ENCODE peak calls at places on chromosomes 5 and 9, in four cellular contexts. P, T, E and K are unnamed samples.

GRCh38 chr5:123559434-123559775 is 47.4 kb downstream of the CSNK1G3 start:
- DNase-seq in P (no peak), T (no peak), E (no peak), K (no peak)

GRCh38 chr5:40797273-40798011 is 732 bp downstream of the PRKAA1 start:
- DNase-seq in P (peak; percentile 65), T (peak; percentile 82), E (peak; percentile 67), K (peak; percentile 66)

GRCh38 chr5:5318426-5319205 is 103.9 kb upstream of the ICE1 start:
- DNase-seq in P (no peak), T (no peak), E (no peak), K (no peak)

GRCh38 chr5:142939884-142940283 is 169.7 kb downstream of the ARHGAP26 start:
- DNase-seq in P (no peak), T (no peak), E (no peak), K (no peak)

GRCh38 chr9:120151149-120151548 is 428.8 kb downstream of the CDK5RAP2 start:
- DNase-seq in P (no peak), T (no peak), E (no peak), K (no peak)

GRCh38 chr9:95087659-95088242 is 229.8 kb downstream of the FANCC start:
- DNase-seq in P (no peak), T (no peak), E (peak; percentile 62), K (no peak)

GRCh38 chr5:54904425-54904824 is 81.0 kb downstream of the ESM1 start:
- DNase-seq in P (peak; percentile 22), T (no peak), E (no peak), K (no peak)

GRCh38 chr9:98172604-98173003 is 19.8 kb downstream of the CORO2A start:
- DNase-seq in P (peak; percentile 23), T (no peak), E (no peak), K (no peak)

GRCh38 chr9:134365791-134366222 is 39.6 kb downstream of the RXRA start:
- DNase-seq in P (no peak), T (peak; percentile 80), E (no peak), K (no peak)

GRCh38 chr9:74281674-74282073 is 215.5 kb upstream of the RORB start:
- DNase-seq in P (peak; percentile 1), T (no peak), E (no peak), K (no peak)

GRCh38 chr5:180090098-180090768 is 18.7 kb upstream of the RNF130 start:
- DNase-seq in P (peak; percentile 90), T (peak; percentile 77), E (peak; percentile 77), K (peak; percentile 41)

GRCh38 chr5:135537271-135537670 is 1.5 kb upstream of the NEUROG1 start:
- DNase-seq in P (no peak), T (no peak), E (no peak), K (no peak)

GRCh38 chr5:22938373-22938772 is 85.2 kb upstream of the CDH12 start:
- DNase-seq in P (no peak), T (no peak), E (no peak), K (no peak)

GRCh38 chr5:68173007-68173406 is 42.5 kb upstream of the PIK3R1 start:
- DNase-seq in P (no peak), T (no peak), E (no peak), K (no peak)

GRCh38 chr5:132069994-132070393 is 3.6 kb upstream of the CSF2 start:
- DNase-seq in P (no peak), T (no peak), E (no peak), K (no peak)

GRCh38 chr9:86794356-86795046 is 152.8 kb downstream of the GAS1 start:
- DNase-seq in P (no peak), T (no peak), E (no peak), K (no peak)

GRCh38 chr9:135504262-135505229 is 4.1 kb downstream of the MRPS2 start:
- DNase-seq in P (peak; percentile 71), T (peak; percentile 46), E (peak; percentile 65), K (peak; percentile 51)

GRCh38 chr5:171520300-171521170 is 101.1 kb downstream of the FGF18 start:
- DNase-seq in P (no peak), T (peak; percentile 44), E (no peak), K (no peak)
- H3K4me1 ChIP-seq in P (peaks cover 20% of the 10 kb centered on the region), T (peaks cover 37% of the 10 kb centered on the region), E (no peaks in the 10 kb centered on the region), K (no peaks in the 10 kb centered on the region)

GRCh38 chr5:14925326-14925725 is 53.7 kb upstream of the ANKH start:
- DNase-seq in P (no peak), T (no peak), E (no peak), K (no peak)

GRCh38 chr5:14930486-14930885 is 58.9 kb upstream of the ANKH start:
- DNase-seq in P (no peak), T (no peak), E (no peak), K (no peak)

GRCh38 chr5:14932902-14933475 is 61.4 kb upstream of the ANKH start:
- DNase-seq in P (no peak), T (no peak), E (no peak), K (no peak)

GRCh38 chr5:14929293-14930065 is 57.9 kb upstream of the ANKH start:
- DNase-seq in P (no peak), T (no peak), E (no peak), K (no peak)

DNA sequence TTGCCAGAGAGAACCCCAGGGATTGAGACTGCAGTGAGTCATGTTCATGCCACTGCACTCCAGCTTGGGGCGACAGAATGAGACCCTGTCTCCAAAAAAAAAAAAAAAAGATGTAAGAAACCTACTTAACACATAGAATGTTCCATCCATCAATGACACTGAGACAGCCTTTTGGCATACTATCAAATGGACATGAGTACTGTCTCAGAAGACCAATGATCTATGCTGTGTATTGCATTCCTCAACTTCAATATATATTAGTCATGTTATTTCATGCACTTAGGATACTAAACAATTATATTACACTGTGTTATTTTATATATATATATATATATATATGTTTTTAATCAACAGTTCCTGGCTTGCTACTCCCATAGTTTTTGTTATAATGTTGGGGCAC is 57.1 kb upstream of the ANKH start:
- DNase-seq in P (no peak), T (no peak), E (no peak), K (no peak)
- H3K27me3 ChIP-seq in P (no peaks in the 10 kb centered on the region), T (no peaks in the 10 kb centered on the region), E (no peaks in the 10 kb centered on the region), K (no peaks in the 10 kb centered on the region)

DNA sequence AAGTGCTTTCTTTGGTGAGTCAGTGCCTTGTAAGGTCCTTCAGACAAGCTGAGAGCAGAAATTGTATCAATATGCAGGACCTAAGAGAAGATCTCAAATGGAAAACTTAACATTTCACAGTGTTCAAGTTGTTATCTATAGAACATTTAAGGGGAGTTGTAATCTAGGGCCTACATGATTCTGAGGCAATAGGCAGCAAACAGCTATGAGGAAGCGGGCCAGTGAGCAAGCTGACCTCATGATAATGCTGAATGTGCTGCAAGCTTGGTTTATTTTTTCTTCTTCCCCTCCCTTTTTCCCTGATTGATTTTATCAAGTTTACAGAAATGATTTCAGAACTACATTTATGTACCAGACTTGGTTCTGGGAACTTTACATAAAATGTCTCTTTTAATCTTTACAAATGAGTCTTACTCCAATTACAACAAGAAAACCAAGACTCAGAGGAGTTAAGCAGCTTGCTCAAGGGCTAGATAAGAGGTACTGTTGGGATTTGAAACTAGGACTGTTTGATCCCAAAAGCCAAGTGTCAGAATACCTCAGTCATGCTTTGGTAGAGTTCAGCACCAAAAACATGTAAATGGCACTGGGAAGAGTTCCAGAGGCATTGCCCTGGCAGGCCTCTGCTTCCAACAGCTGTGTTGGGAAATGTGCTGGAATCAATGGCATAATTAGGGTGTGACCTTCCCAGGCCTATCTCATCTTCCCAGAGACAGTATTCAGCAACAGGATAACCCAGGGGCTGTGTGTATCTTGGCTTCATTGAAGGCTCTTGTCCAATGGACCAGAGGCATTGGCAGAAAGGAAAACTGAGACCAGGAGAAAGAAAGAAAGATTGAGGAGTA is 130.1 kb downstream of the LRRC70 start:
- DNase-seq in P (no peak), T (no peak), E (no peak), K (no peak)
- H3K4me3 ChIP-seq in P (no peak overlapping the region), T (no peak overlapping the region), E (no peak overlapping the region), K (no peak overlapping the region)

GRCh38 chr5:96821260-96821916 is 13.6 kb upstream of the ERAP1 start:
- DNase-seq in P (no peak), T (no peak), E (no peak), K (no peak)
- H3K4me1 ChIP-seq in P (peaks cover 11% of the 10 kb centered on the region), T (peaks cover 9% of the 10 kb centered on the region), E (no peaks in the 10 kb centered on the region), K (peaks cover 6% of the 10 kb centered on the region)

DNA sequence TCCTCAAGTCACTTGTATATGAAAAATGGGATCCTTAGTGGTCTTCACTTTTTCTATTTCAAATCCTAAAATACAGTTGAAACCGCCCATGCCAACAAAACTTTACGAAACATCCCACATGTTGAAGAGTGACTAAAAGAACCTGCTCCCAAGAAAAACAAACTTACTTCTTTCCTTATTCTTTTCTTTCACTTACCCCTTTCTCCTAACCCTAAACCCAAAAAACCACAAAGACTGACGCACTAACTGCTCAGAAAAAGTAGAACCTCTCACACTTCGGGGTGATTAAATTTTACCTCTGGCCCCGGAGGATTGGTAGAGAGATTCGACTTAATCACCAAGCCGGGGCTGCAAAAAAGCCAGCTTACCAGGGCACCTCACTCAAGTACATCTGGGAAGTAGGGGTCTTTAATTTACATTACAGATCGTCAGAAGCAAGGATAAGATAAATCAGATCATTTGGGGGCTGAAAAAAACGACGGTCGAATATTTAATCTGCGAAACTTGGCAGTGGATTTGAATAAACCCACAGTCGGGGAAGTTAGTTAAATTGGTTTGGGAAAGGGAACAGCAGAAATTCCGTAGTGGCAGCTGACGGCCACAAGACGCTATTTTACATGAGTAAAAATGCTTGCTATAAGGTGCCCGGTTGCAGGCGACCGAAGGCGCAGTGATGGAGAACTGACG is 1.3 kb downstream of the CDO1 start:
- DNase-seq in P (no peak), T (no peak), E (no peak), K (no peak)
- H3K27me3 ChIP-seq in P (no peaks in the 10 kb centered on the region), T (peaks cover 60% of the 10 kb centered on the region), E (peaks cover 7% of the 10 kb centered on the region), K (no peaks in the 10 kb centered on the region)

GRCh38 chr5:56019306-56020272 is 24.8 kb upstream of the IL6ST start:
- DNase-seq in P (no peak), T (no peak), E (no peak), K (no peak)
- H3K4me3 ChIP-seq in P (no peak overlapping the region), T (no peak overlapping the region), E (no peak overlapping the region), K (no peak overlapping the region)

GRCh38 chr9:92717201-92718085 is 47.2 kb downstream of the BICD2 start:
- DNase-seq in P (no peak), T (no peak), E (no peak), K (no peak)
- H3K4me1 ChIP-seq in P (no peaks in the 10 kb centered on the region), T (peaks cover 25% of the 10 kb centered on the region), E (no peaks in the 10 kb centered on the region), K (no peaks in the 10 kb centered on the region)

GRCh38 chr5:151904127-151904526 is 20.5 kb downstream of the GLRA1 start:
- DNase-seq in P (no peak), T (no peak), E (no peak), K (no peak)
- H3K27me3 ChIP-seq in P (no peaks in the 10 kb centered on the region), T (no peaks in the 10 kb centered on the region), E (no peaks in the 10 kb centered on the region), K (no peaks in the 10 kb centered on the region)

DNA sequence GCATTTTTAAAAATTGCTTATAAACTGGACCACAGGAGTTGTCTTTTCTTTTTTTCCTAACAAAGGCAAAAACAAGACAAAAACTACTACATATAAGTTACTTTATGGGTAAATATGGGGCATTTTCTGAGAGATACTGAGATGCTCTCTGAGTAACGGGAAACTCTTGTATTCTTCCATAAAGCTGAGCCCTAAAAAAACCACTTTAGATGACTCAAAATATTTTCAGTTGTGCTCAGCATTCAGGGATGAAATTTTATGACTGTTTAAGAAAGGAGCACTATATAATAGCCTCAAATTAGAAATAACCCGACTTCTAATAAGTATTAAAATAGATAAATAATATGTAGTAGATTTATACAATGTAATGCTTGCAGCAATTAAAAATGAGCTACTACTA is 644.5 kb downstream of the KCTD16 start:
- DNase-seq in P (no peak), T (no peak), E (no peak), K (no peak)
- H3K4me3 ChIP-seq in P (no peak overlapping the region), T (no peak overlapping the region), E (no peak overlapping the region), K (no peak overlapping the region)

DNA sequence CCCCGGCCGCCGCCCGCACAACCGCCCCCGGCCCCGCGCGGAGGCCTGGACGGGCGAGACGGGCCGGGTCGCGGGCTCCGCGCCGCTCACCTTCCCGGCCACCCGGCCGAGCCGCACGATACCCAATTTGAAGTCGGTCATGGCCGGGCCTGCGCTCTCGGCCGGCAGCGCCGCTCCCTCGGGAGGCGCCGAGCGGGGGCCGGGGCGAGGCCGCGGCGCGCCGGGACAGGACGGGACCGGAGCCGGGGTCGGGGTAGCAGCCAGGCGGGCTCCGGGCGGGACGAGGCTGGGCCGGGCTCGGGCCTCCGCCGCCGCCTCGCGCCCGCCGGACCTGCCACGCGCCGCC is 216 bp downstream of the ZMYND19 start:
- DNase-seq in P (no peak), T (no peak), E (no peak), K (no peak)
- H3K4me1 ChIP-seq in P (peaks cover 8% of the 10 kb centered on the region), T (peaks cover 19% of the 10 kb centered on the region), E (peaks cover 49% of the 10 kb centered on the region), K (no peaks in the 10 kb centered on the region)